ENCODE peak calls at places on chromosomes 11 and 22, in ten cellular contexts. One of them, this sample, is unnamed.

GRCh38 chr22:49636214-49636613 is 191.5 kb downstream of the BRD1 start:
- DNase-seq in ovary: no peak
- DNase-seq in aorta: no peak
- DNase-seq in fibroblast of mammary gland: no peak
- DNase-seq in GM12892: no peak
- DNase-seq in GM20000: no peak
- DNase-seq in fibroblast of lung: no peak
- DNase-seq in stimulated activated CD4-positive, alpha-beta T cell treated with anti-CD3 and anti-CD28 coated beads, Interleukin-2, amount 100 ng/mL, for 24 hours: no peak
- DNase-seq in mesendoderm: no peak
- DNase-seq in kidney glomerular epithelial cell: no peak
- DNase-seq in this sample: no peak

GRCh38 chr11:125188021-125188420 is 23.5 kb downstream of the PKNOX2 start:
- DNase-seq in GM12892: no peak
- DNase-seq in fibroblast of mammary gland: no peak
- DNase-seq in fibroblast of lung: no peak
- DNase-seq in GM20000: no peak
- DNase-seq in mesendoderm: no peak
- DNase-seq in ovary: no peak
- DNase-seq in aorta: no peak
- DNase-seq in kidney glomerular epithelial cell: peak; percentile 20
- DNase-seq in stimulated activated CD4-positive, alpha-beta T cell treated with anti-CD3 and anti-CD28 coated beads, Interleukin-2, amount 100 ng/mL, for 24 hours: no peak
- DNase-seq in this sample: no peak

GRCh38 chr22:24950272-24950902 is 2.1 kb upstream of the KIAA1671 start:
- DNase-seq in fibroblast of mammary gland: peak; percentile 47
- DNase-seq in mesendoderm: peak; percentile 97
- DNase-seq in GM20000: no peak
- DNase-seq in ovary: no peak
- DNase-seq in GM12892: no peak
- DNase-seq in fibroblast of lung: no peak
- DNase-seq in aorta: no peak
- DNase-seq in stimulated activated CD4-positive, alpha-beta T cell treated with anti-CD3 and anti-CD28 coated beads, Interleukin-2, amount 100 ng/mL, for 24 hours: no peak
- DNase-seq in kidney glomerular epithelial cell: peak; percentile 41
- DNase-seq in this sample: no peak

GRCh38 chr11:312092-312816 is 1.6 kb upstream of the IFITM1 start:
- DNase-seq in GM12892: no peak
- DNase-seq in aorta: no peak
- DNase-seq in fibroblast of lung: no peak
- DNase-seq in GM20000: peak; percentile 49
- DNase-seq in kidney glomerular epithelial cell: no peak
- DNase-seq in stimulated activated CD4-positive, alpha-beta T cell treated with anti-CD3 and anti-CD28 coated beads, Interleukin-2, amount 100 ng/mL, for 24 hours: no peak
- DNase-seq in mesendoderm: no peak
- DNase-seq in ovary: no peak
- DNase-seq in fibroblast of mammary gland: no peak
- DNase-seq in this sample: no peak

GRCh38 chr22:27642104-27642800 is 159.3 kb downstream of the MN1 start:
- DNase-seq in GM12892: no peak
- DNase-seq in fibroblast of mammary gland: no peak
- DNase-seq in GM20000: no peak
- DNase-seq in fibroblast of lung: no peak
- DNase-seq in stimulated activated CD4-positive, alpha-beta T cell treated with anti-CD3 and anti-CD28 coated beads, Interleukin-2, amount 100 ng/mL, for 24 hours: no peak
- DNase-seq in aorta: peak; percentile 62
- DNase-seq in mesendoderm: no peak
- DNase-seq in kidney glomerular epithelial cell: no peak
- DNase-seq in ovary: no peak
- DNase-seq in this sample: no peak

GRCh38 chr22:32985899-32986772 is 72.0 kb downstream of the SYN3 start:
- DNase-seq in fibroblast of lung: peak; percentile 82
- DNase-seq in kidney glomerular epithelial cell: peak; percentile 73
- DNase-seq in ovary: peak; percentile 64
- DNase-seq in aorta: no peak
- DNase-seq in fibroblast of mammary gland: peak; percentile 77
- DNase-seq in mesendoderm: peak; percentile 92
- DNase-seq in GM12892: peak; percentile 23
- DNase-seq in GM20000: peak; percentile 71
- DNase-seq in stimulated activated CD4-positive, alpha-beta T cell treated with anti-CD3 and anti-CD28 coated beads, Interleukin-2, amount 100 ng/mL, for 24 hours: peak; percentile 51
- DNase-seq in this sample: peak; percentile 86

GRCh38 chr11:57324154-57324885 is 432 bp downstream of the TNKS1BP1 start:
- DNase-seq in fibroblast of lung: peak; percentile 68
- DNase-seq in mesendoderm: peak; percentile 88
- DNase-seq in GM20000: no peak
- DNase-seq in fibroblast of mammary gland: peak; percentile 50
- DNase-seq in ovary: peak; percentile 65
- DNase-seq in aorta: peak; percentile 82
- DNase-seq in stimulated activated CD4-positive, alpha-beta T cell treated with anti-CD3 and anti-CD28 coated beads, Interleukin-2, amount 100 ng/mL, for 24 hours: peak; percentile 45
- DNase-seq in GM12892: peak; percentile 59
- DNase-seq in kidney glomerular epithelial cell: no peak
- DNase-seq in this sample: peak; percentile 63

GRCh38 chr11:13183094-13183825 is 94.3 kb upstream of the BMAL1 start:
- DNase-seq in stimulated activated CD4-positive, alpha-beta T cell treated with anti-CD3 and anti-CD28 coated beads, Interleukin-2, amount 100 ng/mL, for 24 hours: no peak
- DNase-seq in mesendoderm: peak; percentile 32
- DNase-seq in fibroblast of lung: peak; percentile 61
- DNase-seq in GM20000: peak; percentile 26
- DNase-seq in fibroblast of mammary gland: peak; percentile 59
- DNase-seq in kidney glomerular epithelial cell: peak; percentile 51
- DNase-seq in aorta: no peak
- DNase-seq in ovary: no peak
- DNase-seq in GM12892: no peak
- DNase-seq in this sample: peak; percentile 50

GRCh38 chr11:16356751-16357365 is 512 bp upstream of the SOX6 start:
- DNase-seq in aorta: no peak
- DNase-seq in fibroblast of mammary gland: no peak
- DNase-seq in kidney glomerular epithelial cell: no peak
- DNase-seq in GM12892: no peak
- DNase-seq in mesendoderm: no peak
- DNase-seq in fibroblast of lung: peak; percentile 23
- DNase-seq in GM20000: no peak
- DNase-seq in stimulated activated CD4-positive, alpha-beta T cell treated with anti-CD3 and anti-CD28 coated beads, Interleukin-2, amount 100 ng/mL, for 24 hours: no peak
- DNase-seq in ovary: no peak
- DNase-seq in this sample: no peak

GRCh38 chr22:41539146-41540005 is 4.9 kb downstream of the POLR3H start:
- DNase-seq in fibroblast of mammary gland: peak; percentile 42
- DNase-seq in aorta: no peak
- DNase-seq in fibroblast of lung: no peak
- DNase-seq in ovary: no peak
- DNase-seq in kidney glomerular epithelial cell: no peak
- DNase-seq in stimulated activated CD4-positive, alpha-beta T cell treated with anti-CD3 and anti-CD28 coated beads, Interleukin-2, amount 100 ng/mL, for 24 hours: no peak
- DNase-seq in GM12892: no peak
- DNase-seq in GM20000: no peak
- DNase-seq in mesendoderm: no peak
- DNase-seq in this sample: no peak

GRCh38 chr11:109658169-109658568 is 236.2 kb downstream of the C11orf87 start:
- DNase-seq in fibroblast of mammary gland: no peak
- DNase-seq in kidney glomerular epithelial cell: no peak
- DNase-seq in ovary: no peak
- DNase-seq in stimulated activated CD4-positive, alpha-beta T cell treated with anti-CD3 and anti-CD28 coated beads, Interleukin-2, amount 100 ng/mL, for 24 hours: no peak
- DNase-seq in GM12892: no peak
- DNase-seq in fibroblast of lung: no peak
- DNase-seq in mesendoderm: no peak
- DNase-seq in aorta: no peak
- DNase-seq in GM20000: no peak
- DNase-seq in this sample: no peak

This sample was measured in Karpas-422.